ENCODE peak calls at places on chromosomes 4 and X, in four cellular contexts. M, Q, D and P are unnamed samples.

GRCh38 chr4:6141554-6141953 is 58.8 kb downstream of the JAKMIP1 start:
- DNase-seq in M (no peak), Q (no peak), D (no peak), P (no peak)

GRCh38 chr4:186021461-186022167 is 47.3 kb upstream of the TLR3 start:
- DNase-seq in M (no peak), Q (peak; percentile 68), D (peak; percentile 78), P (peak; percentile 20)

GRCh38 chr4:4656977-4657376 is 115.1 kb upstream of the STX18 start:
- DNase-seq in M (no peak), Q (no peak), D (no peak), P (no peak)

GRCh38 chrX:22186165-22186564 is 86.5 kb upstream of the CBLL2 start:
- DNase-seq in M (no peak), Q (no peak), D (no peak), P (no peak)

GRCh38 chr4:184355111-184355604 is 119.2 kb downstream of the IRF2 start:
- DNase-seq in M (no peak), Q (peak; percentile 19), D (no peak), P (peak; percentile 93)

GRCh38 chr4:138650917-138651564 is 364.5 kb upstream of the NOCT start:
- DNase-seq in M (no peak), Q (no peak), D (peak; percentile 89), P (peak; percentile 89)

GRCh38 chr4:151569650-151570049 is 160.7 kb downstream of the FHIP1A start:
- DNase-seq in M (no peak), Q (no peak), D (peak; percentile 29), P (no peak)

GRCh38 chrX:115173181-115173580 is 16.0 kb upstream of the RBMXL3 start:
- DNase-seq in M (no peak), Q (no peak), D (peak; percentile 71), P (no peak)

GRCh38 chr4:14871676-14872430 is 130.4 kb upstream of the CPEB2 start:
- DNase-seq in M (no peak), Q (peak; percentile 65), D (peak; percentile 72), P (no peak)

GRCh38 chrX:118552501-118552900 is 56.9 kb downstream of the DOCK11 start:
- DNase-seq in M (no peak), Q (no peak), D (peak; percentile 13), P (peak; percentile 71)

GRCh38 chrX:130803537-130803936 is 99.5 kb downstream of the ENOX2 start:
- DNase-seq in M (no peak), Q (no peak), D (no peak), P (no peak)

GRCh38 chrX:31223817-31224216 is 152.0 kb upstream of the FTHL17 start:
- DNase-seq in M (no peak), Q (no peak), D (no peak), P (peak; percentile 80)

GRCh38 chr4:168453146-168453545 is 27.1 kb downstream of the DDX60L start:
- DNase-seq in M (no peak), Q (no peak), D (no peak), P (no peak)

GRCh38 chrX:24682739-24683432 is 10.8 kb upstream of the POLA1 start:
- DNase-seq in M (no peak), Q (no peak), D (no peak), P (no peak)

GRCh38 chr4:123559955-123560669 is 163.5 kb downstream of the SPRY1 start:
- DNase-seq in M (no peak), Q (no peak), D (no peak), P (peak; percentile 61)

GRCh38 chr4:5964030-5964429 is 54.2 kb downstream of the C4orf50 start:
- DNase-seq in M (no peak), Q (no peak), D (no peak), P (no peak)

GRCh38 chrX:9662148-9662547 is 103.5 kb downstream of the GPR143 start:
- DNase-seq in M (no peak), Q (no peak), D (no peak), P (peak; percentile 77)

GRCh38 chr4:74330295-74330750 is 22.1 kb downstream of the EPGN start:
- DNase-seq in M (no peak), Q (no peak), D (no peak), P (no peak)

GRCh38 chr4:144734522-144734921 is 88.6 kb downstream of the HHIP start:
- DNase-seq in M (no peak), Q (no peak), D (peak; percentile 57), P (peak; percentile 72)

GRCh38 chr4:56817840-56818491 is 3.5 kb downstream of the SPINK2 start:
- DNase-seq in M (no peak), Q (no peak), D (no peak), P (no peak)

GRCh38 chr4:154911097-154911496 is 130.0 kb downstream of the RBM46 start:
- DNase-seq in M (no peak), Q (peak; percentile 41), D (peak; percentile 50), P (peak; percentile 2)

GRCh38 chrX:15856580-15856979 is 2.0 kb upstream of the AP1S2 start:
- DNase-seq in M (no peak), Q (no peak), D (no peak), P (no peak)

GRCh38 chr4:158172196-158172557 is 648 bp downstream of the GASK1B start:
- DNase-seq in M (no peak), Q (no peak), D (no peak), P (peak; percentile 63)

GRCh38 chrX:115696939-115697338 is 136.0 kb downstream of the PLS3 start:
- DNase-seq in M (no peak), Q (no peak), D (no peak), P (no peak)

GRCh38 chr4:38930199-38930598 is 62.6 kb downstream of the FAM114A1 start:
- DNase-seq in M (no peak), Q (no peak), D (no peak), P (no peak)

GRCh38 chr4:44447563-44448504 is 775 bp downstream of the KCTD8 start:
- DNase-seq in M (no peak), Q (peak; percentile 70), D (peak; percentile 85), P (no peak)

GRCh38 chr4:95318483-95318882 is 230.3 kb downstream of the UNC5C start:
- DNase-seq in M (no peak), Q (no peak), D (no peak), P (no peak)

DNA sequence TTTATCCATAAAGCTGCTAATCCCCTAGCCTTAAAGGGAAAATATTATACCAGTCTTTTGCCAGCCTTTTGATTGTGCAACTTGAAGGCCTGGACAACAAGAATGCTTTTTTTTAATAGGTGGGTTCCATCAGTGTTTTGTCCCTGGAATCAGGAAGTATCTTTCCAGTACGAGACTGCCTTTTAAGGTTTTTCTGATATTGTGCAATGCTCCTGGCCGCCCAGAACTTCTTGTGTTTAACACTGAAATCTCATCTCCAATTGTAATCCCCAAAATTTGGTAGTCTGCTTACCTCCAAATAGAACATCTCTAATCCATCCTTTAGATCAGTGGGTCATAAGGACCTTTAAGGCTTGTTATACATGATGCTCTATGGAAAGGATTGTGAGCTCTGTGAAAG is 256.7 kb downstream of the NAF1 start:
- DNase-seq in M (no peak), Q (no peak), D (no peak), P (no peak)
- H4K5ac ChIP-seq in M (no peak overlapping the region), Q (no peak overlapping the region), D (no peak overlapping the region), P (no peak overlapping the region)

GRCh38 chr4:53704329-53704728 is 113.0 kb upstream of the LNX1 start:
- DNase-seq in M (no peak), Q (no peak), D (no peak), P (no peak)

GRCh38 chr4:53702334-53703266 is 111.3 kb upstream of the LNX1 start:
- DNase-seq in M (no peak), Q (peak; percentile 49), D (no peak), P (peak; percentile 77)

GRCh38 chr4:53705151-53705764 is 114.0 kb upstream of the LNX1 start:
- DNase-seq in M (no peak), Q (no peak), D (no peak), P (no peak)

GRCh38 chr4:53705972-53706371 is 114.7 kb upstream of the LNX1 start:
- DNase-seq in M (no peak), Q (no peak), D (no peak), P (no peak)

DNA sequence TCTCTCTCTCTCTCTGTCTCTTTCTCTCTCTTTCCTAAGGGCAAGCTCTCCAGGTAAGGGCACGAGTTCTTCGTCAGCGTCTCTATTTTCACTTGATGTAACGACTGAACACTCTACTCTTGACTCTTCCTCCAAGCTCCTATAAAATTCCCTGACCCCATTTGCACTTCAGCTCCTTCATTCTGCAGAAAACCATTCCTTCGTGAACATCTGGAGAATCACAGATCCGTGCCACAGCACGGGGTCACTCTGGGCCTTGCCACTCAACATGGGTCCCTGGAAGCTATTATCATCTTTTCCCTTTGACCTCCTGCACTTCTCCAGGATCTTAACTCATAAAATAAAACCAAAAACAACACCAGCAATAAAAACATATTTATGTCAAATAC is 112.0 kb upstream of the LNX1 start:
- DNase-seq in M (no peak), Q (no peak), D (no peak), P (no peak)
- H4K5ac ChIP-seq in M (no peak overlapping the region), Q (peak overlapping the region; percentile 65), D (no peak overlapping the region), P (peak overlapping the region; percentile 96)

DNA sequence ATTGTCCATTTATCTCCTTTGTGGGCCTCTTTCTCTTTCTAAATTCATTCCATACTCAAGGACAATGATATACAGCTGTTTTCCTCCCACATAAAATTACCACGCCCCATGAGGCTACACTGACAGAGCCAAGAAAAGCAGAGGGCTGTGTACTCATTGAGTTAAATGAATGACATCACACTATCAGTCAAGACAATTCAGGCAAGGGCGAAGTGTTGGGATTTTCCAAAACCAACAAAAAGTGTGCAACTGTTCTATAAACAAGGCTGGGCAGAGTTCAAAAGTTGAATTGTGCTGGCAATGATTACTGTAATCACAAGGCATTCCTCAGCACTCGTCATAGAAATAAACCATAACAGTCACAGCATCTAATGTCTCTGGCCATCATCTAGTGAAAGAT is 799.6 kb upstream of the DIAPH2 start:
- DNase-seq in M (no peak), Q (no peak), D (no peak), P (no peak)
- H4K5ac ChIP-seq in M (no peak overlapping the region), Q (no peak overlapping the region), D (no peak overlapping the region), P (no peak overlapping the region)

DNA sequence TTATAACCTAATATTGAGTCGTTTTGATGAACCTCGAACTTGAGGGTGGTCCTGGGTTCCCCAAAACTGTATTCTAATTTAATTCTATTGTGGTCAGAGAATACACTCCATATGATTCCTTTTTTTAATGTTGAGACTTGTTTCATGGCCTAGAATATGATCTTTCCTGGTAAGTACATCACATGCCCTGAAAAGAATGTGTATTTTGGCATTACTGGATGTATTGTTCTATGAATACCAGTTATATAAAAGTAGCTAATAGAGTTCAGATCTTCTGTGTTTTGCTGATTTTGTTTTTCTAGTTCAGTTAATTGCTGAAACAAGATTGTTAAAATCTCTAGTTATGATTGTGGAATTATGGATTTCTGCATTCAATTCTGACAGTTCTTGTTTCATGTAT is 18.8 kb downstream of the PRRG1 start:
- DNase-seq in M (no peak), Q (no peak), D (no peak), P (no peak)
- H4K5ac ChIP-seq in M (no peak overlapping the region), Q (no peak overlapping the region), D (no peak overlapping the region), P (no peak overlapping the region)